ENCODE peak calls at places on chromosome 19, in eight cellular contexts. B is heart left ventricle, H is lower lobe of right lung, N is body of pancreas, V is pancreas, G is cardiac muscle cell, F is stomach, A is uterus. W is an unnamed sample. For H3K4me1, the result is how much of the 10 kb centered on the place peaks cover.

GRCh38 chr19:46288896-46289588 is 7.8 kb upstream of the HIF3A start:
- DNase-seq in F (no peak), H (no peak), N (no peak), V (no peak), A (no peak), B (no peak), G (peak), W (no peak)

GRCh38 chr19:2492870-2493269 is 16.9 kb downstream of the GADD45B start:
- DNase-seq in V (no peak), A (no peak), F (no peak), N (no peak), B (no peak), H (no peak), G (no peak), W (no peak)

GRCh38 chr19:16677060-16677459 is 16.1 kb downstream of the TMEM38A start:
- DNase-seq in V (no peak), B (no peak), G (peak), F (no peak), H (no peak), N (no peak), A (no peak), W (no peak)

GRCh38 chr19:3132971-3133792 is 2.7 kb upstream of the GNA15 start:
- DNase-seq in V (peak), B (peak), F (no peak), A (no peak), H (no peak), G (peak), N (no peak), W (peak)

GRCh38 chr19:45137179-45137761 is 23.5 kb downstream of the NKPD1 start:
- DNase-seq in F (no peak), H (no peak), G (peak), A (no peak), V (no peak), N (no peak), B (no peak), W (no peak)

GRCh38 chr19:48681127-48681470 is 8.3 kb upstream of the NTN5 start:
- DNase-seq in N (no peak), H (no peak), A (no peak), F (peak), V (no peak), G (peak), B (no peak), W (no peak)

GRCh38 chr19:29562299-29563297 is 36.8 kb downstream of the VSTM2B start:
- DNase-seq in F (no peak), N (no peak), V (no peak), H (no peak), A (no peak), G (no peak), B (no peak), W (no peak)

GRCh38 chr19:18507021-18507726 is 14.7 kb downstream of the ELL start:
- DNase-seq in V (no peak), N (no peak), A (no peak), G (no peak), F (peak), H (no peak), B (no peak), W (peak)

GRCh38 chr19:10835754-10836477 is at the start of gene TMED1:
- DNase-seq in A (peak), N (peak), H (peak), F (peak), V (peak), B (peak), G (peak), W (peak)
- TF ChIP-seq CTCF in A (peak), N (peak), H (peak), F (no peak), V (no peak), B (peak), G (peak), W (peak)

GRCh38 chr19:581399-582111 is 8.1 kb upstream of the HCN2 start:
- DNase-seq in V (no peak), G (no peak), A (no peak), N (no peak), F (no peak), H (no peak), B (peak), W (peak)

GRCh38 chr19:580274-580835 is 8.0 kb downstream of the BSG start:
- DNase-seq in V (no peak), A (no peak), G (no peak), H (no peak), F (no peak), N (no peak), B (peak), W (no peak)

GRCh38 chr19:579842-580155 is 7.4 kb downstream of the BSG start:
- DNase-seq in F (no peak), B (peak), V (no peak), H (no peak), G (no peak), A (no peak), N (no peak), W (no peak)

GRCh38 chr19:577439-578392 is 5.3 kb downstream of the BSG start:
- DNase-seq in V (no peak), B (peak), F (no peak), H (no peak), N (no peak), A (no peak), G (no peak), W (peak)

DNA sequence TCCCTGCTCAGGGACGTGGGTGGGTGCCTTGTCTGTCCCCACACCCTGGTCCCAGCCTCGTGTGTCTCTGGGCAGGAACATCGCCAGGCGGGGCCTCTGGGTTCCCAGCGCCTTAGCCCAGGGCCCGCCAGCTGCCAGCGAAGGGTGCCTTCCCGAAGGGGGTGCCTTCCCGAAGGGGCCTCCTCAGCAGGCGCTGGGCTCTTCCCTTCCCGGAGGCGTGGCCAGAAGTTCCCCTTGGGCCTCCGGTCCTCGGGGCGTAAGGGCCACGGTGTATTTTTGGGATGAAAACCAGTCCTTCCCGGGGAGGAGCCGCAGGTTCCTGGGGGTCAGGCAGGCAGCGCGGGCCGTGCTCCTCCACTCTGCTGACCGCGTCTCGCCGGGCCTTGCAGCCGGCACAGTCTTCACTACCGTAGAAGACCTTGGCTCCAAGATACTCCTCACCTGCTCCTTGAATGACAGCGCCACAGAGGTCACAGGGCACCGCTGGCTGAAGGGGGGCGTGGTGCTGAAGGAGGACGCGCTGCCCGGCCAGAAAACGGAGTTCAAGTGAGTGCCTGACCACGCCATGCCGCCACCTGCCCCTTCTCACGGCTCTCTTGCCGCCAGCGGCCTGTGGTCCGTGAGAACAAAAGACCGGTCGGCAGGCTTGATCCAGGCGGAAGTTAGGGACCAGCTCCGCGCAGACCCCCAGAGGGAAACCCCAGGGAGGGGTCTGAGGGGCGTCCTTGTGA is 6.9 kb downstream of the BSG start:
- DNase-seq in B (peak), G (no peak), V (no peak), A (no peak), H (no peak), F (no peak), N (no peak), W (no peak)
- H3K4me3 ChIP-seq in B (no peak), G (no peak), V (no peak), A (no peak), H (no peak), F (no peak), N (no peak), W (no peak)

GRCh38 chr19:28290963-28291657 is 921.8 kb downstream of the UQCRFS1 start:
- DNase-seq in F (no peak), V (no peak), H (no peak), N (no peak), G (no peak), B (no peak), A (no peak), W (no peak)

GRCh38 chr19:28291874-28292273 is 921.1 kb downstream of the UQCRFS1 start:
- DNase-seq in G (no peak), F (no peak), A (no peak), H (no peak), N (no peak), V (no peak), B (no peak), W (no peak)

GRCh38 chr19:28293685-28294084 is 919.3 kb downstream of the UQCRFS1 start:
- DNase-seq in V (no peak), G (no peak), F (no peak), A (no peak), B (no peak), H (no peak), N (no peak), W (no peak)

GRCh38 chr19:28294395-28294794 is 918.6 kb downstream of the UQCRFS1 start:
- DNase-seq in N (no peak), V (no peak), B (no peak), H (no peak), A (no peak), F (no peak), G (peak), W (no peak)

GRCh38 chr19:28292822-28293500 is 920.0 kb downstream of the UQCRFS1 start:
- DNase-seq in V (no peak), F (no peak), A (no peak), B (no peak), H (no peak), N (no peak), G (no peak), W (no peak)
- H3K4me1 ChIP-seq in V (under half), F (under half), A (under half), B (under half), H (under half), N (under half), G (under half), W (under half)

GRCh38 chr19:33219261-33219812 is 6.3 kb downstream of the SLC7A10 start:
- DNase-seq in N (no peak), B (no peak), H (no peak), A (no peak), G (peak), V (no peak), F (no peak), W (no peak)
- TF ChIP-seq CTCF in N (no peak), B (no peak), H (no peak), A (no peak), G (peak), V (no peak), F (no peak), W (no peak)

W was measured in mucosa of descending colon.